ENCODE peak calls at places on chromosomes 2 and 18, in four cellular contexts. Q is heart right ventricle, I is uterus, A is right lobe of liver. G is an unnamed sample.

GRCh38 chr2:155377178-155377780 is 678.8 kb downstream of the KCNJ3 start:
- DNase-seq in I (no peak), Q (no peak), A (no peak), G (no peak)

GRCh38 chr2:54618646-54619565 is 104.6 kb upstream of the EML6 start:
- DNase-seq in A (no peak), I (no peak), Q (no peak), G (no peak)

GRCh38 chr2:70085711-70086277 is 1.5 kb upstream of the PCBP1 start:
- DNase-seq in Q (no peak), I (no peak), A (no peak), G (no peak)

GRCh38 chr2:136351684-136352083 is 233.7 kb upstream of the CXCR4 start:
- DNase-seq in A (no peak), I (no peak), Q (no peak), G (no peak)

GRCh38 chr2:125313806-125314205 is 1288.7 kb downstream of the CNTNAP5 start:
- DNase-seq in A (no peak), I (no peak), Q (no peak), G (no peak)

GRCh38 chr2:116891191-116891590 is 923.3 kb upstream of the DDX18 start:
- DNase-seq in I (no peak), Q (no peak), A (no peak), G (no peak)

GRCh38 chr18:68494802-68495560 is 219.9 kb downstream of the TMX3 start:
- DNase-seq in Q (peak), A (no peak), I (peak), G (no peak)

GRCh38 chr2:120765911-120766757 is 30.5 kb downstream of the GLI2 start:
- DNase-seq in I (peak), Q (peak), A (peak), G (no peak)

GRCh38 chr2:42800981-42801380 is 8.6 kb upstream of the HAAO start:
- DNase-seq in Q (no peak), A (no peak), I (no peak), G (no peak)

GRCh38 chr2:159071190-159071915 is 102.9 kb downstream of the TANC1 start:
- DNase-seq in I (no peak), Q (no peak), A (no peak), G (no peak)

GRCh38 chr2:71559080-71559827 is 105.9 kb downstream of the DYSF start:
- DNase-seq in Q (no peak), A (peak), I (no peak), G (no peak)

DNA sequence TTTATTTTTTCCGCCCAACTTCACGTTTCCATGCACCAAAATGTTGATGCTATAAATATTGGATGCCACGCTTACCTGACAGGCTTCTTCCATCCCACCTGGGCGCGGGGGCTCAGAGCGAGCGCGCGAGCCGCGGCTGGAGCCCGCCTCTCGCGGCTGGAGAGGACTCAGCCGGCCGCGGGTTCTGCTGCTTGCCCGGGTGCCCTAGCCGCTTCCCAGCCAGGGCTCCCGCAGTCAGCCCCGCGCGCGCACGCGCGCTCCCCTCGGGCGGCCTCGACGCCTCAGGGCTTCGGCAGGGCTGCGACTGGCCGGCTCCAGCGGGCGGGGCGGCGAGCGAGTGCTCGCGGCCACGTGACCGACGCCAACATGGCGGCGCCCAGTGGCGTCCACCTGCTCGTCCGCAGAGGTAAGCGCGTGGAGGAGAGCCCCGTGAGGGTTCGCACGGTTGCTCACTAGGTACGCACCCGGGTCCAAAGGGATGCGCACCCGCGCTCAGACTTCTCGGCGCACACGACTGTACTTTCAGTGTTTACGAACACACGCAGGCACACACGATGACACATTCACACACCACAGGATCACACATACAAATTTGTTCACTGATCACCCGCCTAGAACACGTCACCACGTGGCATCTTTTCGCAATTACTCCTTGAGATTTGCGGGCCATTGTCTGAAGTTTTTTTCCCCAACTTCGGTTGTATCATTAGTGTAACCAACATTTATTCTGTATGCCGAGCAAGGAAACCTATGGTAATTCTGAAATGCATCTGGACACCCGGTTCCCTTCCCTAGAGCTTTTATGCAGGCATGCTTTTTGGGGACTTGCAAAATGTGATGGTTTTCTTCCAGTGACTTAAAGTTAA is at the start of gene METAP1D:
- DNase-seq in I (peak), Q (peak), A (peak), G (peak)
- H3K27ac ChIP-seq in I (peak), Q (no peak), A (no peak), G (peak)

GRCh38 chr18:47912794-47913594 is 17.5 kb downstream of the SMAD2 start:
- DNase-seq in A (no peak), Q (no peak), I (no peak), G (no peak)
- H3K27ac ChIP-seq in A (peak), Q (peak), I (no peak), G (no peak)

GRCh38 chr2:177221970-177222369 is 9.4 kb downstream of the HNRNPA3 start:
- DNase-seq in I (no peak), A (no peak), Q (no peak), G (no peak)
- H3K27ac ChIP-seq in I (no peak), A (no peak), Q (no peak), G (no peak)

DNA sequence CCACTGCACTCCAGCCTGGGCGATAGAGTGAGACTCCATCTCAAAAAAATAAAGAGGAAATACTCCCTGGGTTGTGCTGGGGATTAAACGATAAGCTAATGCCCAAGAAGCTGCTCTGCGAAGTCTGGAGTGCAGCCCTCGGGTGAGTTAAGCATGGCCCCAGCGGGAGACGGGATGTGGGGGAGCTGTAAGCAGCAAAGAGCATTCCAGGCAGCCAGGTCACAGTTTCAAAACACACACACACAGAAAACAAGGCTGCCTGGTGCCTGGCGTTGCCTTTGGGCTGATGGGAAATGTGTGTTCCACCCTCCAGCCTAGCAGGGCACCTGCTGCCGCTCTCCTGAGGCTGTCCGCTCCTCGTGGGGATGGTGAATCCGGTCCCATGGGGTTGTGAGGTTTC is 24.1 kb downstream of the ODC1 start:
- DNase-seq in Q (no peak), A (no peak), I (no peak), G (no peak)
- H3K27ac ChIP-seq in Q (no peak), A (no peak), I (no peak), G (no peak)

GRCh38 chr2:101339236-101339865 is 30.9 kb upstream of the RNF149 start:
- DNase-seq in A (no peak), I (no peak), Q (no peak), G (no peak)

GRCh38 chr2:101340141-101340541 is 31.6 kb upstream of the RNF149 start:
- DNase-seq in Q (no peak), A (no peak), I (no peak), G (no peak)

GRCh38 chr2:101341901-101342624 is 33.6 kb upstream of the RNF149 start:
- DNase-seq in Q (peak), I (peak), A (peak), G (peak)

GRCh38 chr2:101341421-101341820 is 32.9 kb upstream of the RNF149 start:
- DNase-seq in A (no peak), Q (no peak), I (no peak), G (no peak)

DNA sequence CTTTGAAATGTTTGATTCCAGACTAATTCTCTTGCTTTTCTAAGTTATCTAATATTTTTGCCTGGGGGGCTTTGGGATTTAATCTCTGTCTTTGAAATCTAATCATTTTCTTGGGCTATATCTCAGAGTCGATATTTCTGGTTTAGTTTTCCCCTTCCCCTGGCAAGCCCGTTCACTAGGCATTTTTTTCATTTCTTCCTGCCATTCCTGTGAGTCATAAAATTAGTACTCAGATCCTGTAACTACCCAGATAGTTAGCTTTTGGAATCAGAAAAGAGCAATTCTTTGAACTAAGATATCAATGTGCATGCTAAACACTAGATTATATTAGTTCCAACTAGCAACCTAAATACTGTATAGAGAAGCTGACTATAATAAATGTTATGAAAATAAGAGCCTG is 29.4 kb upstream of the RNF149 start:
- DNase-seq in Q (no peak), A (no peak), I (no peak), G (no peak)
- H3K27ac ChIP-seq in Q (no peak), A (no peak), I (no peak), G (no peak)

DNA sequence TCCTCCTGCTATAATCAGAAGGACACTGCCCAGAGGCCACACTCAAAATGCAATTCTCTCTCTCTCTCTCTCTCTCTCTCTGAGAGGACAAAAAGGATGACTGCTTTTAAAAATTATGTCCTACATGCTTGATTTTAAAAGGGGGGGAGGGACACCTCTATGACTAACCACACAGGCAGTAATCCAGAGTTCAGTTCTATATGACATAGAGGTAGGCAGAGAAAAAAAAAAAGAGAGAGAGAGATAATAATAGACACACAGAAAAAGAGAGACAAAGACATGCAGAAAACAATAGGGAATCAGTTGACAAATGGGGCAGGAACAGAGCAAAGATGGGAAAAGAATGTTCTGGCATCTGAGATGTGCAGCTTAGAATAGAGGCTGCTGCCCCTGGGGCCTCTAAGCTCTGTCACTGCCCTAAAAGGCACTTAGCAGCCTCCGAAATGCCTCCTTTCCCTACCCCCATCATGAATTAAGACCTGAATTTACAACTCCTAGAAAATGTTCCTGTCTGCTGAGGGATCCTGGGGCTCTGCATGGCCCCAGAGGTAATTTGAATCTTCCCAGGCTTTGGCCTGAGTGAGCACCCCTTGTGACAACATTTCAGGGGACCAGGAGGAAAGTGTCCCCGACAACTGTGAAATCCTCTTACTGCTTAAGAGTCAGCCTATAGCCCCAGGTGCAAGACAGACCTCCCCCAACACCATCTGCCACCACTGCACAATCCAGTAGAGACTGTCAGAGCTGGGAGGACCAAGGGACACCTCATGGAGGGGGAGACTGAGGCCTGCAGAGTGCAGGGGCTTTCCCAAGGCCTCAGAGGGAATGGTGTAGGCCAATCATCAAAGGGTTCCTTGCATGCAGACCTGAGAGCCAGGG is 24.7 kb downstream of the MRPL35 start:
- DNase-seq in A (no peak), I (no peak), Q (no peak), G (no peak)
- H3K27ac ChIP-seq in A (no peak), I (peak), Q (peak), G (peak)

GRCh38 chr2:16828828-16829160 is 163.2 kb upstream of the CYRIA start:
- DNase-seq in A (no peak), I (no peak), Q (no peak), G (no peak)
- H3K27ac ChIP-seq in A (peak), I (no peak), Q (no peak), G (no peak)

GRCh38 chr2:235325126-235325525 is 168.7 kb upstream of the AGAP1 start:
- DNase-seq in I (no peak), Q (no peak), A (no peak), G (no peak)
- H3K27ac ChIP-seq in I (no peak), Q (no peak), A (no peak), G (no peak)

G was measured in substantia nigra.